ENCODE peak calls at places on chromosome X, in four cellular contexts. O is trophoblast cell, W is mesendoderm, Y is neuronal stem cell. I is an unnamed sample. For H3K36me3, the result is how much of the 10 kb centered on the place peaks cover.

GRCh38 chrX:11597479-11597878 is 68.2 kb downstream of the ARHGAP6 start:
- DNase-seq in O (no peak), W (no peak), Y (no peak), I (no peak)

GRCh38 chrX:77749695-77750094 is 36.3 kb downstream of the ATRX start:
- DNase-seq in O (peak), W (peak), Y (no peak), I (peak)

GRCh38 chrX:112668476-112669404 is 11.0 kb downstream of the LHFPL1 start:
- DNase-seq in O (no peak), W (no peak), Y (no peak), I (no peak)

GRCh38 chrX:16771483-16772398 is 14.5 kb upstream of the TXLNG start:
- DNase-seq in O (peak), W (peak), Y (peak), I (peak)

GRCh38 chrX:150324035-150324728 is 38.9 kb upstream of the MAMLD1 start:
- DNase-seq in O (peak), W (peak), Y (no peak), I (peak)

GRCh38 chrX:4239650-4240540 is 526.4 kb upstream of the PRKX start:
- DNase-seq in O (no peak), W (no peak), Y (no peak), I (no peak)

GRCh38 chrX:46649421-46650260 is 76.1 kb downstream of the CHST7 start:
- DNase-seq in O (peak), W (peak), Y (no peak), I (peak)

GRCh38 chrX:110044531-110045249 is 41.8 kb downstream of the TMEM164 start:
- DNase-seq in O (no peak), W (peak), Y (no peak), I (no peak)

GRCh38 chrX:136209016-136209738 is 42.0 kb downstream of the MAP7D3 start:
- DNase-seq in O (peak), W (peak), Y (no peak), I (peak)

GRCh38 chrX:18210470-18210869 is 10.2 kb downstream of the BEND2 start:
- DNase-seq in O (peak), W (peak), Y (no peak), I (peak)

DNA sequence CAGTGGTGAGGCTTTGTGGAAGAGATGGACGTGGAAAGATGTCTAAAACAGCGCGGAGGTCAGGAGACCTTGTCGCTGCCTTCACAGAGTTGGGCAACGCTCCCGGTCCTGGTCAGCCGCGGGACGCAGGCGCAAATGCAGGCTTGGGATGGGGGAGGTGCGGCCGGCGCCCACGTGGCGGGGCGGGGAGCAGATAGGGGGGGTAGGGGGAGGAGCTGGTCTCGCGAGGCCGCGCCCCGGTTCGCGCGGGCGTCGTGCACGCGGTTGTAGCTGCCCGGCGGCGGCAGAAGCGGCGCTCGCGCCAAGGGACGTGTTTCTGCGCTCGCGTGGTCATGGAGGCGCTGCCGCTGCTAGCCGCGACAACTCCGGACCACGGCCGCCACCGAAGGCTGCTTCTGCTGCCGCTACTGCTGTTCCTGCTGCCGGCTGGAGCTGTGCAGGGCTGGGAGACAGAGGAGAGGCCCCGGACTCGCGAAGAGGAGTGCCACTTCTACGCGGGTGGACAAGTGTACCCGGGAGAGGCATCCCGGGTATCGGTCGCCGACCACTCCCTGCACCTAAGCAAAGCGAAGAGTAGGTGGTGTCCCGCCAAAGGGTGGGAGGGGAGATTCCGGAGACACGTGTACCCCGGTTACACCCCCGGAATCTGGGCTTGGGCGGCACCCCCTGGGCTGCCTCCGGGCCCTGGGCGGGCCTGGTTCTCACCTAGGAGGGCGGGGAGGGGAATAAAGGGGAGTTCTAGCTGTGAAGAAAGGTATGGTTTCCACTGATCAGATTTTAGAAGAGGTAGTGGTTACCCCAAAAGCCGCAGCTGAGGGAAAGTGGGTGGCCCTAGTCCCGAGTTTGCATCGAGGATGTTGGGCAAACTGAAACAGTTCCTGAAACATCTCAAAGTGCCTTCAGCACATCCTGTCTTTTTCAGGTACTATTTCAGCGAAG is at the start of gene PRDX4:
- DNase-seq in O (peak), W (peak), Y (peak), I (peak)
- H3K18ac ChIP-seq in O (peak), W (no peak), Y (peak), I (peak)

GRCh38 chrX:70500826-70501225 is 56.2 kb downstream of the DLG3 start:
- DNase-seq in O (no peak), W (no peak), Y (no peak), I (no peak)
- H3K36me3 ChIP-seq in O (half or more), W (under half), Y (under half), I (under half)

GRCh38 chrX:64350521-64350920 is 44.7 kb downstream of the MTMR8 start:
- DNase-seq in O (no peak), W (no peak), Y (no peak), I (no peak)
- H3K18ac ChIP-seq in O (no peak), W (no peak), Y (no peak), I (no peak)

DNA sequence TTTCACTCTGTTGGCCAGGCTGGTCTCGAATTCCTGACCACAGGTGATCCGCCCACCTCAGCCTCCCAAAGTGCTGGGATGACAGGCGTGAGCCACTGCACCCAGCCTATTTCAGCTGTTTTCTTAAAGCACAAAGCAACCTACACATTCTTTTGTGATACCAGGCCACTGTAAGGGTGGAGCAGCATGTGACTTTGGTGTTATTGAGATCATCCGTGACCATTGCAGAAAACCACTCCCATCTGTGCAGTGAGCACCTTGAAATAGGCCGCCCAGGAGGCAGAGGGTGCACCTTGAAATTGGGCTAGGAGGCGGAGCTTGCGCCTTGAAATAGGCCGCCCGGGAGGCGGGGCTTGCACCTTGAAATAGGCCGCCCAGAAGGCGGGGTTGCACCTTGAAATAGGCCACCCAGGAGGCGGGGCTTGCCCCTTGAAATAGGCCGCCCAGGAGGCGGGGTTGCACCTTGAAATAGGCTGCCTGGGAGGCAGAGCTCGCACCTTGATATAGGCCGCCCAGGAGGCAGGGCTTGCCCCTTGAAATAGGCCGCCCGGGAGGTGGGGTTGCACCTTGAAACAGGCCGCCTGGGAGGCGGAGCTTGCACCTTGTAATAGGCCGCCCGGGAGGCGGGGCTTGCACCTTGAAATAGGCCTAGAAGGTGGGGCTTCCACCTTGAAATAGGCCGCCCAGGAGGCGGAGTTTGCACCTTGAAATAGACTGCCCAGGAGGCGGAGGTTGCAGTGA is 9.0 kb upstream of the SLC25A6 start:
- DNase-seq in O (no peak), W (peak), Y (no peak), I (no peak)
- H3K36me3 ChIP-seq in O (half or more), W (under half), Y (under half), I (under half)

GRCh38 chrX:131067846-131068745 is 9.9 kb downstream of the ARHGAP36 start:
- DNase-seq in O (no peak), W (no peak), Y (no peak), I (no peak)
- H3K18ac ChIP-seq in O (no peak), W (no peak), Y (no peak), I (no peak)

GRCh38 chrX:72208126-72208525 is 26.6 kb downstream of the PIN4 start:
- DNase-seq in O (no peak), W (no peak), Y (no peak), I (peak)
- H3K36me3 ChIP-seq in O (under half), W (under half), Y (under half), I (under half)

GRCh38 chrX:71364221-71364620 is 1.9 kb upstream of the TAF1 start:
- DNase-seq in O (no peak), W (no peak), Y (no peak), I (no peak)

GRCh38 chrX:71366674-71367256 is 608 bp downstream of the TAF1 start:
- DNase-seq in O (peak), W (peak), Y (no peak), I (peak)

GRCh38 chrX:71365356-71365875 is 741 bp upstream of the TAF1 start:
- DNase-seq in O (no peak), W (no peak), Y (no peak), I (no peak)

GRCh38 chrX:71365876-71366673 is at the start of gene TAF1:
- DNase-seq in O (peak), W (peak), Y (peak), I (peak)

GRCh38 chrX:71367396-71367795 is 1.2 kb downstream of the TAF1 start:
- DNase-seq in O (peak), W (peak), Y (no peak), I (no peak)
- H3K18ac ChIP-seq in O (no peak), W (no peak), Y (no peak), I (no peak)

DNA sequence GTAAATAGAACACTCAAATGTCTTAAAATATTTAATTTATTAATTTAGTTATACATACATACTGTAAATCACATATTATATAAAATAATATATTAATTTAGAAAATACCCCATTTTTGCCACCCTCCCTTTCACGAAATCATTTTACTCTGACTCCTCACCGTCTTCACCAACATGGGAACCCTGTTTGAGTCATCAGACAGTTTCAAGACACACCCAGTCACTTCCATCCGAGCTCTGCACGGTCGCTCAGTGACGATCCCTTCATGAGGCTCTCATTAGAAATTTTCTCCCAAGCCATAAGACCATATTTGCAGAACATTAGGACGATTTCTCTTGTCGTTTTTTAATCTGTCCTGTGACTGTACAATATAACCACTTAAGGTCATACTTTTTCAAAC is 14.5 kb downstream of the ZNF275 start:
- DNase-seq in O (no peak), W (no peak), Y (no peak), I (no peak)
- H3K36me3 ChIP-seq in O (under half), W (under half), Y (under half), I (under half)

GRCh38 chrX:912677-913076 is 282.1 kb downstream of the SHOX start:
- DNase-seq in O (no peak), W (no peak), Y (no peak), I (no peak)
- H3K18ac ChIP-seq in O (no peak), W (no peak), Y (no peak), I (no peak)

I was measured in IMR-90.